ENCODE peak calls at places on chromosomes 7 and 10, in six cellular contexts. V is brain microvascular endothelial cell, Y is endothelial cell, T is GM13976, R is dorsolateral prefrontal cortex, D is Caco-2. N is an unnamed sample.

GRCh38 chr7:94969434-94970084 is 62.2 kb downstream of the PPP1R9A start:
- DNase-seq in V (no peak), Y (no peak), T (no peak), R (no peak), D (peak; percentile 33), N (no peak)

GRCh38 chr10:13873201-13873600 is 286.4 kb downstream of the PRPF18 start:
- DNase-seq in V (no peak), Y (no peak), T (no peak), R (no peak), D (no peak), N (no peak)

GRCh38 chr10:93579089-93579488 is 12.6 kb downstream of the FFAR4 start:
- DNase-seq in V (no peak), Y (no peak), T (no peak), R (no peak), D (peak; percentile 44), N (no peak)

GRCh38 chr10:128938488-128938887 is 528.6 kb upstream of the MGMT start:
- DNase-seq in V (no peak), Y (no peak), T (no peak), R (no peak), D (no peak), N (no peak)

GRCh38 chr10:103153302-103153759 is 39.7 kb downstream of the NT5C2 start:
- DNase-seq in V (no peak), Y (peak; percentile 11), T (no peak), R (peak; percentile 37), D (no peak), N (no peak)

GRCh38 chr7:70703785-70704184 is 428.2 kb upstream of the GALNT17 start:
- DNase-seq in V (no peak), Y (no peak), T (no peak), R (no peak), D (no peak), N (no peak)

GRCh38 chr7:31413735-31414134 is 73.2 kb upstream of the NEUROD6 start:
- DNase-seq in V (no peak), Y (no peak), T (no peak), R (no peak), D (no peak), N (no peak)

GRCh38 chr7:47371733-47372368 is 210.1 kb downstream of the TNS3 start:
- DNase-seq in V (peak; percentile 81), Y (no peak), T (no peak), R (peak; percentile 92), D (no peak), N (peak; percentile 94)

GRCh38 chr10:1057106-1057657 is 997 bp downstream of the WDR37 start:
- DNase-seq in V (no peak), Y (peak; percentile 41), T (peak; percentile 46), R (no peak), D (no peak), N (no peak)

GRCh38 chr10:61047788-61048560 is 104.0 kb upstream of the RHOBTB1 start:
- DNase-seq in V (no peak), Y (no peak), T (no peak), R (no peak), D (no peak), N (no peak)

GRCh38 chr7:29610031-29610490 is 46.4 kb downstream of the PRR15 start:
- DNase-seq in V (no peak), Y (no peak), T (no peak), R (no peak), D (no peak), N (no peak)

GRCh38 chr10:95988702-95989101 is 54.7 kb upstream of the CCNJ start:
- DNase-seq in V (no peak), Y (no peak), T (no peak), R (no peak), D (no peak), N (no peak)

GRCh38 chr7:131385039-131385605 is 57.4 kb downstream of the MKLN1 start:
- DNase-seq in V (no peak), Y (no peak), T (no peak), R (no peak), D (no peak), N (no peak)

GRCh38 chr10:59682986-59683937 is 26.4 kb downstream of the SLC16A9 start:
- DNase-seq in V (no peak), Y (no peak), T (no peak), R (no peak), D (no peak), N (no peak)

GRCh38 chr7:50712527-50713356 is 70.0 kb downstream of the GRB10 start:
- DNase-seq in V (no peak), Y (no peak), T (no peak), R (no peak), D (no peak), N (no peak)

GRCh38 chr7:90766814-90767564 is 170.9 kb downstream of the CDK14 start:
- DNase-seq in V (peak; percentile 47), Y (no peak), T (no peak), R (peak; percentile 37), D (peak; percentile 63), N (peak; percentile 65)

GRCh38 chr7:151447312-151447711 is 7.4 kb upstream of the CRYGN start:
- DNase-seq in V (no peak), Y (no peak), T (no peak), R (no peak), D (no peak), N (no peak)

GRCh38 chr7:151838861-151839381 is 38.0 kb downstream of the PRKAG2 start:
- DNase-seq in V (no peak), Y (no peak), T (peak; percentile 49), R (no peak), D (no peak), N (no peak)

GRCh38 chr7:149071641-149072437 is 18.7 kb downstream of the ZNF786 start:
- DNase-seq in V (no peak), Y (peak; percentile 69), T (no peak), R (no peak), D (peak; percentile 29), N (no peak)

GRCh38 chr10:43944742-43945730 is 296.4 kb upstream of the ZNF32 start:
- DNase-seq in V (no peak), Y (peak; percentile 1), T (no peak), R (no peak), D (no peak), N (peak; percentile 7)

GRCh38 chr7:75892634-75893272 is 13.9 kb downstream of the RHBDD2 start:
- DNase-seq in V (no peak), Y (no peak), T (no peak), R (no peak), D (no peak), N (no peak)
- TF ChIP-seq CTCF in V (no peak), Y (no peak), T (no peak), R (no peak), D (no peak), N (no peak)

DNA sequence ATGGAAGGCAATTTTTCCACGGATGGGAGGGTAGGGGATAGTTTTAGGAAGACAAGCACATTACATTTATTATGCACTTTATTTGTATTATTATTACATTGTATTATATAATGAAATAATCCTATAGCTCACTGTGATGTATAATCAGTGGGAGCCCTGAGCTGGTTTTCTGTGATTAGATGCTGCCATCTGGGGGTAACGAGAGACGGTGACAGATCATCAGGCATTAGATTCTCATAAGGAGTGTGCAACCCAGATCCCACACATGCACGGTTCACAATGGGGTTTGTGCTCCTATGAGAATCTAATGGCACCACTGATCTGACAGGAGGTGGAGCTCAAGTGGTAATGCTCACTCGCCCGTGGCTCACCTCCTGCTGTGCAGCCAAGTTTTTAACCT is 103.9 kb upstream of the STK17A start:
- DNase-seq in V (no peak), Y (no peak), T (no peak), R (no peak), D (no peak), N (no peak)
- TF ChIP-seq CTCF in V (peak; percentile 33), Y (no peak), T (no peak), R (no peak), D (no peak), N (no peak)

GRCh38 chr7:11858668-11859302 is 26.8 kb upstream of the THSD7A start:
- DNase-seq in V (no peak), Y (no peak), T (no peak), R (no peak), D (no peak), N (no peak)
- TF ChIP-seq CTCF in V (no peak), Y (no peak), T (no peak), R (no peak), D (no peak), N (no peak)

GRCh38 chr7:80288175-80289122 is 153.8 kb downstream of the GNAI1 start:
- DNase-seq in V (peak; percentile 98), Y (peak; percentile 15), T (no peak), R (no peak), D (no peak), N (no peak)
- TF ChIP-seq CTCF in V (peak; percentile 36), Y (no peak), T (no peak), R (peak; percentile 30), D (no peak), N (no peak)

GRCh38 chr10:49282879-49283321 is 16.1 kb upstream of the C10orf71 start:
- DNase-seq in V (no peak), Y (no peak), T (no peak), R (no peak), D (peak; percentile 15), N (no peak)

GRCh38 chr10:49282306-49282705 is 16.7 kb upstream of the C10orf71 start:
- DNase-seq in V (no peak), Y (no peak), T (no peak), R (no peak), D (no peak), N (no peak)

GRCh38 chr10:49283491-49283890 is 15.5 kb upstream of the C10orf71 start:
- DNase-seq in V (no peak), Y (no peak), T (no peak), R (no peak), D (no peak), N (no peak)

GRCh38 chr10:49280001-49280408 is 19.0 kb upstream of the C10orf71 start:
- DNase-seq in V (peak; percentile 62), Y (no peak), T (no peak), R (no peak), D (no peak), N (no peak)

GRCh38 chr10:49281461-49281860 is 17.5 kb upstream of the C10orf71 start:
- DNase-seq in V (no peak), Y (peak; percentile 53), T (no peak), R (no peak), D (peak; percentile 28), N (no peak)
- TF ChIP-seq CTCF in V (peak; percentile 52), Y (peak; percentile 77), T (no peak), R (no peak), D (peak; percentile 28), N (no peak)

N was measured in pancreas.